ENCODE peak calls at places on chromosomes 4 and X, in six cellular contexts. O is SK-MEL-5, Z is sigmoid colon, W is astrocyte of the spinal cord, Y is T-helper 17 cell, S is HT-29. U is an unnamed sample.

GRCh38 chr4:169059294-169060201 is 49.5 kb upstream of the CBR4 start:
- DNase-seq in W (no peak), O (no peak), Y (no peak), Z (no peak), S (no peak), U (peak)

GRCh38 chr4:148216866-148217814 is 225.1 kb downstream of the NR3C2 start:
- DNase-seq in Y (no peak), S (no peak), O (no peak), Z (no peak), W (peak), U (no peak)

GRCh38 chr4:94426783-94427182 is 25.0 kb upstream of the PDLIM5 start:
- DNase-seq in O (no peak), W (no peak), Y (no peak), Z (no peak), S (no peak), U (no peak)

GRCh38 chr4:24594887-24595286 is 10.5 kb upstream of the DHX15 start:
- DNase-seq in Y (no peak), O (no peak), W (peak), Z (no peak), S (peak), U (no peak)

GRCh38 chrX:154459843-154460242 is 1.8 kb downstream of the PLXNA3 start:
- DNase-seq in Y (no peak), W (no peak), Z (no peak), S (no peak), O (no peak), U (no peak)

GRCh38 chr4:21181716-21182115 is 481.5 kb downstream of the PACRGL start:
- DNase-seq in Z (no peak), W (peak), S (no peak), O (peak), Y (no peak), U (no peak)

GRCh38 chr4:139367421-139368090 is 65.3 kb upstream of the NDUFC1 start:
- DNase-seq in Z (no peak), O (peak), Y (no peak), W (peak), S (no peak), U (no peak)

GRCh38 chrX:14489437-14489836 is 39.9 kb upstream of the GLRA2 start:
- DNase-seq in Z (no peak), Y (no peak), W (no peak), O (no peak), S (no peak), U (no peak)

GRCh38 chr4:69750346-69750745 is 10.1 kb downstream of the SULT1B1 start:
- DNase-seq in Z (no peak), Y (no peak), W (no peak), S (no peak), O (no peak), U (no peak)

GRCh38 chr4:121380448-121381147 is at the start of gene QRFPR:
- DNase-seq in Y (no peak), Z (no peak), W (peak), S (no peak), O (no peak), U (no peak)

U was measured in stromal cell of bone marrow.